ENCODE peak calls at places on chromosomes 12 and 14, in nine cellular contexts. G is mammary epithelial cell; L is activated naive CD4-positive, alpha-beta T cell; D is posterior cingulate gyrus; H is NB4; N is heart right ventricle; E is cardiac fibroblast; J is endothelial cell; B is psoas muscle. V is an unnamed sample.

GRCh38 chr14:99708449-99708848 is 24.4 kb downstream of the CYP46A1 start:
- DNase-seq in G (no peak), L (no peak), D (no peak), H (no peak), N (no peak), E (no peak), J (no peak), B (no peak), V (no peak)

GRCh38 chr14:77212933-77213656 is 31.5 kb downstream of the TMEM63C start:
- DNase-seq in G (peak; percentile 60), L (no peak), D (peak; percentile 64), H (peak; percentile 35), N (no peak), E (peak; percentile 29), J (peak; percentile 73), B (peak; percentile 37), V (peak; percentile 80)

GRCh38 chr12:11798856-11799530 is 149.5 kb downstream of the ETV6 start:
- DNase-seq in G (peak; percentile 92), L (no peak), D (no peak), H (peak; percentile 97), N (no peak), E (peak; percentile 96), J (peak; percentile 42), B (no peak), V (peak; percentile 20)

GRCh38 chr12:22802883-22803640 is 178.1 kb downstream of the ETNK1 start:
- DNase-seq in G (no peak), L (no peak), D (no peak), H (no peak), N (no peak), E (no peak), J (no peak), B (no peak), V (no peak)

GRCh38 chr14:93009471-93010117 is 86.6 kb downstream of the CHGA start:
- DNase-seq in G (no peak), L (no peak), D (peak; percentile 82), H (no peak), N (no peak), E (peak; percentile 37), J (no peak), B (peak; percentile 82), V (no peak)

GRCh38 chr12:92706594-92706993 is 3.8 kb downstream of the PLEKHG7 start:
- DNase-seq in G (no peak), L (no peak), D (no peak), H (no peak), N (no peak), E (no peak), J (no peak), B (no peak), V (no peak)

GRCh38 chr12:56029666-56030293 is 8.9 kb downstream of the IKZF4 start:
- DNase-seq in G (no peak), L (peak; percentile 2), D (peak; percentile 25), H (peak; percentile 73), N (no peak), E (peak; percentile 74), J (peak; percentile 69), B (no peak), V (peak; percentile 57)

GRCh38 chr12:24719293-24719721 is 229.6 kb downstream of the BCAT1 start:
- DNase-seq in G (peak; percentile 87), L (no peak), D (no peak), H (peak; percentile 86), N (no peak), E (peak; percentile 86), J (no peak), B (no peak), V (peak; percentile 8)

GRCh38 chr12:51941011-51941561 is 10.4 kb upstream of the ACVR1B start:
- DNase-seq in G (no peak), L (no peak), D (no peak), H (no peak), N (peak; percentile 30), E (peak; percentile 74), J (no peak), B (no peak), V (no peak)

GRCh38 chr12:54229624-54230212 is 40.9 kb upstream of the SMUG1 start:
- DNase-seq in G (peak; percentile 94), L (no peak), D (no peak), H (no peak), N (no peak), E (peak; percentile 96), J (no peak), B (peak; percentile 67), V (peak; percentile 93)

GRCh38 chr12:98358144-98358543 is 157.2 kb upstream of the TMPO start:
- DNase-seq in G (no peak), L (no peak), D (no peak), H (no peak), N (no peak), E (no peak), J (no peak), B (no peak), V (no peak)

GRCh38 chr12:82650627-82651337 is 35.9 kb upstream of the TMTC2 start:
- DNase-seq in G (peak; percentile 97), L (no peak), D (no peak), H (peak; percentile 28), N (no peak), E (peak; percentile 21), J (no peak), B (no peak), V (peak; percentile 85)

GRCh38 chr12:83040991-83041390 is 354.3 kb downstream of the TMTC2 start:
- DNase-seq in G (no peak), L (no peak), D (no peak), H (no peak), N (no peak), E (no peak), J (no peak), B (no peak), V (no peak)

GRCh38 chr14:104138098-104138890 is at the start of gene KIF26A:
- DNase-seq in G (no peak), L (no peak), D (no peak), H (no peak), N (peak; percentile 69), E (no peak), J (peak; percentile 71), B (peak; percentile 57), V (peak; percentile 49)

GRCh38 chr12:28759334-28759733 is 389.7 kb upstream of the FAR2 start:
- DNase-seq in G (peak; percentile 97), L (no peak), D (no peak), H (peak; percentile 31), N (no peak), E (peak; percentile 81), J (no peak), B (no peak), V (peak; percentile 33)

GRCh38 chr14:74401504-74402241 is 24.3 kb downstream of the SYNDIG1L start:
- DNase-seq in G (no peak), L (peak; percentile 40), D (no peak), H (peak; percentile 11), N (peak; percentile 27), E (no peak), J (peak; percentile 37), B (peak; percentile 58), V (no peak)

GRCh38 chr12:89821901-89822300 is 113.3 kb upstream of the ATP2B1 start:
- DNase-seq in G (peak; percentile 20), L (no peak), D (no peak), H (no peak), N (no peak), E (no peak), J (no peak), B (no peak), V (no peak)

GRCh38 chr12:45703942-45704341 is 25.6 kb upstream of the ARID2 start:
- DNase-seq in G (peak; percentile 6), L (no peak), D (no peak), H (no peak), N (no peak), E (peak; percentile 47), J (no peak), B (no peak), V (no peak)

GRCh38 chr12:79685068-79685467 is 5.7 kb downstream of the PAWR start:
- DNase-seq in G (peak; percentile 88), L (no peak), D (no peak), H (no peak), N (no peak), E (peak; percentile 78), J (no peak), B (no peak), V (peak; percentile 62)

GRCh38 chr12:98416845-98417244 is 98.5 kb upstream of the TMPO start:
- DNase-seq in G (peak; percentile 8), L (no peak), D (no peak), H (peak; percentile 76), N (no peak), E (peak; percentile 79), J (no peak), B (no peak), V (peak; percentile 41)

GRCh38 chr14:104937161-104937560 is 12.5 kb downstream of the PLD4 start:
- DNase-seq in G (no peak), L (no peak), D (no peak), H (no peak), N (no peak), E (no peak), J (no peak), B (no peak), V (no peak)

GRCh38 chr14:95877633-95878032 is 1.0 kb downstream of the TUNAR start:
- DNase-seq in G (no peak), L (no peak), D (no peak), H (no peak), N (no peak), E (no peak), J (no peak), B (no peak), V (no peak)

GRCh38 chr12:45727994-45728624 is 1.4 kb upstream of the ARID2 start:
- DNase-seq in G (no peak), L (no peak), D (no peak), H (no peak), N (no peak), E (no peak), J (no peak), B (no peak), V (no peak)

GRCh38 chr12:1580526-1580925 is 13.9 kb downstream of the FBXL14 start:
- DNase-seq in G (no peak), L (no peak), D (no peak), H (no peak), N (no peak), E (no peak), J (no peak), B (no peak), V (no peak)

GRCh38 chr12:123278150-123278627 is 6.5 kb upstream of the CDK2AP1 start:
- DNase-seq in G (no peak), L (no peak), D (no peak), H (peak; percentile 41), N (no peak), E (no peak), J (no peak), B (no peak), V (no peak)

GRCh38 chr12:124764870-124765570 is 98.6 kb downstream of the SCARB1 start:
- DNase-seq in G (peak; percentile 91), L (no peak), D (no peak), H (peak; percentile 64), N (no peak), E (peak; percentile 97), J (no peak), B (no peak), V (no peak)

GRCh38 chr12:48979602-48980388 is 1.7 kb downstream of the WNT1 start:
- DNase-seq in G (no peak), L (peak; percentile 20), D (no peak), H (peak; percentile 41), N (no peak), E (no peak), J (no peak), B (peak; percentile 68), V (no peak)

GRCh38 chr12:95114766-95115450 is 41.5 kb upstream of the NR2C1 start:
- DNase-seq in G (peak; percentile 85), L (no peak), D (no peak), H (no peak), N (no peak), E (peak; percentile 68), J (no peak), B (no peak), V (no peak)

GRCh38 chr12:86669010-86669409 is 412.8 kb upstream of the MGAT4C start:
- DNase-seq in G (peak; percentile 71), L (no peak), D (no peak), H (no peak), N (no peak), E (no peak), J (no peak), B (no peak), V (peak; percentile 25)

GRCh38 chr14:105890474-105891220 is 364.3 kb downstream of the TMEM121 start:
- DNase-seq in G (no peak), L (no peak), D (peak; percentile 4), H (no peak), N (peak; percentile 6), E (no peak), J (no peak), B (no peak), V (no peak)

V was measured in RWPE1.